ENCODE peak calls at places on chromosomes 1 and 21, in four cellular contexts. E is K562, W is GM12878, S is SK-N-SH. Z is an unnamed sample.

GRCh38 chr1:93708734-93709481 is 27.3 kb upstream of the BCAR3 start:
- DNase-seq in S (peak), E (no peak), W (no peak), Z (no peak)

GRCh38 chr1:177211231-177211630 is 40.5 kb downstream of the BRINP2 start:
- DNase-seq in E (no peak), S (no peak), W (no peak), Z (no peak)

GRCh38 chr1:40315795-40316594 is 1.1 kb downstream of the COL9A2 start:
- DNase-seq in S (peak), W (no peak), E (no peak), Z (no peak)

GRCh38 chr1:117735045-117735992 is 129.5 kb downstream of the TENT5C start:
- DNase-seq in E (peak), S (no peak), W (peak), Z (no peak)

GRCh38 chr21:14589855-14590563 is 43.9 kb upstream of the SAMSN1 start:
- DNase-seq in W (no peak), E (peak), S (no peak), Z (no peak)

GRCh38 chr1:162690672-162691434 is 58.6 kb downstream of the DDR2 start:
- DNase-seq in W (no peak), E (peak), S (no peak), Z (no peak)

GRCh38 chr1:160539896-160540858 is 17.1 kb upstream of the SLAMF6 start:
- DNase-seq in S (no peak), E (peak), W (peak), Z (no peak)

GRCh38 chr1:197304626-197305200 is 36.7 kb downstream of the CRB1 start:
- DNase-seq in E (no peak), S (no peak), W (no peak), Z (no peak)

GRCh38 chr1:57474097-57474750 is 50.4 kb upstream of the DAB1 start:
- DNase-seq in E (no peak), S (no peak), W (no peak), Z (no peak)

GRCh38 chr1:156407344-156407743 is 38.3 kb downstream of the RHBG start:
- DNase-seq in S (peak), W (no peak), E (no peak), Z (no peak)

GRCh38 chr1:3011631-3012510 is 9.4 kb upstream of the ACTRT2 start:
- DNase-seq in E (no peak), W (no peak), S (no peak), Z (no peak)

GRCh38 chr1:11070876-11071275 is 11.1 kb upstream of the SRM start:
- DNase-seq in S (no peak), E (no peak), W (no peak), Z (no peak)

GRCh38 chr1:30805301-30806003 is 47.9 kb upstream of the LAPTM5 start:
- DNase-seq in S (no peak), W (no peak), E (no peak), Z (no peak)

GRCh38 chr1:22916469-22916817 is 56.2 kb downstream of the LACTBL1 start:
- DNase-seq in W (no peak), E (no peak), S (no peak), Z (no peak)

GRCh38 chr21:16353764-16354163 is 624.0 kb downstream of the USP25 start:
- DNase-seq in S (no peak), E (no peak), W (no peak), Z (no peak)

GRCh38 chr1:170864238-170864637 is 71.1 kb upstream of the MROH9 start:
- DNase-seq in E (no peak), W (no peak), S (no peak), Z (no peak)

GRCh38 chr1:175388286-175388685 is 195.7 kb upstream of the KIAA0040 start:
- DNase-seq in W (no peak), E (no peak), S (no peak), Z (no peak)

GRCh38 chr1:68958957-68959356 is 462.1 kb upstream of the DEPDC1 start:
- DNase-seq in S (no peak), W (no peak), E (no peak), Z (no peak)

GRCh38 chr1:203676455-203676854 is 49.8 kb downstream of the ATP2B4 start:
- DNase-seq in E (no peak), S (no peak), W (no peak), Z (no peak)

GRCh38 chr1:234067584-234067983 is 163.1 kb downstream of the SLC35F3 start:
- DNase-seq in S (no peak), W (no peak), E (no peak), Z (no peak)

GRCh38 chr21:26800001-26800400 is 45.2 kb downstream of the ADAMTS1 start:
- DNase-seq in S (no peak), W (no peak), E (no peak), Z (no peak)

GRCh38 chr1:228146761-228147693 is 2.7 kb upstream of the GJC2 start:
- DNase-seq in W (no peak), E (no peak), S (peak), Z (no peak)

GRCh38 chr1:23657659-23658275 is 33.8 kb upstream of the RPL11 start:
- DNase-seq in W (no peak), E (peak), S (peak), Z (peak)

GRCh38 chr1:10050611-10051010 is 17.9 kb downstream of the UBE4B start:
- DNase-seq in W (no peak), S (no peak), E (no peak), Z (no peak)

GRCh38 chr1:10048601-10049000 is 15.8 kb downstream of the UBE4B start:
- DNase-seq in W (no peak), E (no peak), S (no peak), Z (no peak)

GRCh38 chr1:10046356-10047085 is 13.8 kb downstream of the UBE4B start:
- DNase-seq in E (no peak), S (no peak), W (no peak), Z (no peak)

GRCh38 chr1:10042746-10043145 is 10.0 kb downstream of the UBE4B start:
- DNase-seq in S (no peak), W (no peak), E (no peak), Z (no peak)

DNA sequence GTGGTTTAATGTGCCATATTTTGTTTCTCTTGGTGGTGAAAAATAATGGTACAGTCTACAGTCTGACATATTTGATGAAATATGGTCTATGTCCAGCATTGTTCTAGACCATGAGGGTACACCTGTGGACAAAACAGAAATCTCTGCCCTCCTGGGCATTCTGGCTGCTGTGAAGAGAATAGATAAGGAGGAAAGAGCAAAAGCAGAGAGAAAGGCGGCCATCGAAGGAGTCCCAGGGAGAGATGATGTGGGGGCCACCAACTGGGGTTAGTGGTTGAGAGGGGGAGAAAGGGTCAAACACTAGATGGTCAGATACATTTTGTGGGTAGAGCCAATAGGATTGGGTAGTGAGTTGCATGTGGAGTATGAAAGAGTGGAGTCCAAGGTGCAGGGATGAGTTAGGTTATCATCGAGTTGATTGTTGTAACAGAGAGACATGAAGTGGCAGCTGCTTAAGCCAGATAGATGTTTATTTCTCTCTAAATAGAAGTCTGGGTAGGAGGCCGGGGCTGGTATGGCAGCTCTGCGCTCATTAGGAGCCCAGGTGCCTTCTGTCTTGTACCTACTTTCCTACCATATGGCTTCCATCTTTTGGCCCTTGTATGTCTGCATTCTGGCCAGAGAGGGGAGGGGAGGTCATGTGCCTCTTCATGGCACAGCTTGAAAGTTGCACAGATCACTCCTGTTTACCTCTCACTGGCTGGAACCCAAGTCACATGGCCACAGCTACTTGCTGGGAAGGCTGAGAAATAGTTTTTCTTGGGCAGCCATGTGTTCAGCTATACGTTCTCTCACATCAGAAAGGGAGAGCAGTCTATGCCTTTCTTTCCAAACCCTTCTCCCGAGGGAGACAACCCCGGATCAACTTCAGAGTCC is 13.0 kb downstream of the UBE4B start:
- DNase-seq in E (peak), W (no peak), S (no peak), Z (no peak)
- TF ChIP-seq NRF1 in E (no peak), W (no peak), S (no peak), Z (no peak)

GRCh38 chr1:25815208-25816111 is 4.3 kb upstream of the MTFR1L start:
- DNase-seq in W (no peak), S (no peak), E (no peak), Z (no peak)
- TF ChIP-seq NRF1 in W (no peak), S (no peak), E (no peak), Z (no peak)

GRCh38 chr1:226974544-226975258 is 34.6 kb downstream of the COQ8A start:
- DNase-seq in S (no peak), W (no peak), E (no peak), Z (no peak)

GRCh38 chr1:226976671-226977287 is 36.7 kb downstream of the COQ8A start:
- DNase-seq in W (no peak), S (no peak), E (no peak), Z (no peak)

GRCh38 chr1:226973898-226974543 is 33.9 kb downstream of the COQ8A start:
- DNase-seq in S (no peak), W (no peak), E (no peak), Z (no peak)

GRCh38 chr1:226975909-226976670 is 36.0 kb downstream of the COQ8A start:
- DNase-seq in E (no peak), S (no peak), W (no peak), Z (no peak)

GRCh38 chr1:226975259-226975908 is 35.3 kb downstream of the COQ8A start:
- DNase-seq in S (no peak), W (no peak), E (no peak), Z (no peak)
- TF ChIP-seq NRF1 in S (no peak), W (no peak), E (no peak), Z (no peak)

GRCh38 chr1:90986954-90987353 is 34.9 kb downstream of the ZNF644 start:
- DNase-seq in E (no peak), S (no peak), W (no peak), Z (no peak)

GRCh38 chr1:90990779-90991178 is 31.1 kb downstream of the ZNF644 start:
- DNase-seq in E (no peak), W (no peak), S (no peak), Z (no peak)

GRCh38 chr1:90989302-90989701 is 32.5 kb downstream of the ZNF644 start:
- DNase-seq in S (no peak), E (no peak), W (no peak), Z (no peak)

GRCh38 chr1:90987860-90988259 is 34.0 kb downstream of the ZNF644 start:
- DNase-seq in S (no peak), E (no peak), W (no peak), Z (no peak)

DNA sequence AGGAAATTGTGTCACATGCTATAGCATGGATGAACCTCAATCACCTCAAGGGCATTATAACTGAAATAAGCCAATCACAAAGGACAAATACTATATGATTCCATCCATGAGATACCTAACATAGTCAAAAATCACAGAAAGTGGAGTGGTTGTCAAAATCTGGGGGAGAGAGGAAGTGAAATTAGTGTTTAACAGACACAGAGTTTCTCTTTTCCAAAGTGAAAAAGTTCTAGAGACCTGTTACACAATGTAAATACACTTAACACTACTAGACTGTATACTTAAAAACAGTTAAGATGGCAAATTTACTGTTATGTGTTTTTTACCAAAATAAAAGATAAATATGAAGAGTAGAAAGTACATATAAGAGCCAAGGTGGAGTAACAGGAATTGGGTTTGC is 31.8 kb downstream of the ZNF644 start:
- DNase-seq in S (no peak), W (no peak), E (no peak), Z (no peak)
- TF ChIP-seq NRF1 in S (no peak), W (no peak), E (no peak), Z (no peak)

GRCh38 chr1:183019860-183020259 is 3.4 kb upstream of the LAMC1 start:
- DNase-seq in E (no peak), S (no peak), W (no peak), Z (no peak)
- TF ChIP-seq NRF1 in E (no peak), S (no peak), W (no peak), Z (no peak)